ENCODE peak calls at places on chromosome 15, in seven cellular contexts. One of them, this sample, is unnamed.

GRCh38 chr15:40844543-40844981 is 714 bp downstream of the SPINT1 start:
- DNase-seq in Panc1: no peak
- DNase-seq in upper lobe of right lung: peak
- DNase-seq in body of pancreas: peak
- DNase-seq in AG09309: no peak
- DNase-seq in upper lobe of left lung: peak
- DNase-seq in astrocyte: no peak
- DNase-seq in this sample: no peak

GRCh38 chr15:33926260-33926659 is 42.0 kb upstream of the CHRM5 start:
- DNase-seq in upper lobe of right lung: no peak
- DNase-seq in astrocyte: no peak
- DNase-seq in upper lobe of left lung: no peak
- DNase-seq in AG09309: no peak
- DNase-seq in body of pancreas: no peak
- DNase-seq in Panc1: no peak
- DNase-seq in this sample: no peak

GRCh38 chr15:92149029-92149428 is 244.7 kb upstream of the ST8SIA2 start:
- DNase-seq in Panc1: no peak
- DNase-seq in astrocyte: no peak
- DNase-seq in body of pancreas: no peak
- DNase-seq in AG09309: peak
- DNase-seq in upper lobe of right lung: no peak
- DNase-seq in upper lobe of left lung: no peak
- DNase-seq in this sample: no peak

GRCh38 chr15:28262438-28262837 is 59.5 kb downstream of the HERC2 start:
- DNase-seq in AG09309: no peak
- DNase-seq in Panc1: no peak
- DNase-seq in upper lobe of left lung: no peak
- DNase-seq in body of pancreas: no peak
- DNase-seq in upper lobe of right lung: no peak
- DNase-seq in astrocyte: no peak
- DNase-seq in this sample: no peak

GRCh38 chr15:89075121-89075640 is 13.1 kb upstream of the ABHD2 start:
- DNase-seq in astrocyte: no peak
- DNase-seq in AG09309: no peak
- DNase-seq in body of pancreas: no peak
- DNase-seq in upper lobe of left lung: no peak
- DNase-seq in upper lobe of right lung: no peak
- DNase-seq in Panc1: no peak
- DNase-seq in this sample: peak

GRCh38 chr15:51107612-51108011 is 12.9 kb upstream of the TNFAIP8L3 start:
- DNase-seq in Panc1: no peak
- DNase-seq in body of pancreas: no peak
- DNase-seq in upper lobe of right lung: no peak
- DNase-seq in astrocyte: no peak
- DNase-seq in upper lobe of left lung: no peak
- DNase-seq in AG09309: no peak
- DNase-seq in this sample: no peak

GRCh38 chr15:92979011-92979701 is 79.0 kb downstream of the CHD2 start:
- DNase-seq in astrocyte: peak
- DNase-seq in upper lobe of right lung: no peak
- DNase-seq in AG09309: no peak
- DNase-seq in Panc1: peak
- DNase-seq in body of pancreas: no peak
- DNase-seq in upper lobe of left lung: no peak
- DNase-seq in this sample: no peak

GRCh38 chr15:70088887-70089691 is 8.6 kb downstream of the TLE3 start:
- DNase-seq in upper lobe of left lung: no peak
- DNase-seq in upper lobe of right lung: no peak
- DNase-seq in astrocyte: peak
- DNase-seq in Panc1: no peak
- DNase-seq in body of pancreas: no peak
- DNase-seq in AG09309: no peak
- DNase-seq in this sample: no peak

GRCh38 chr15:90086868-90087268 is 15.4 kb downstream of the IDH2 start:
- DNase-seq in upper lobe of right lung: peak
- DNase-seq in astrocyte: no peak
- DNase-seq in upper lobe of left lung: no peak
- DNase-seq in AG09309: no peak
- DNase-seq in body of pancreas: peak
- DNase-seq in Panc1: no peak
- DNase-seq in this sample: no peak

GRCh38 chr15:83653639-83654378 is at the start of gene ADAMTSL3:
- DNase-seq in upper lobe of right lung: peak
- DNase-seq in AG09309: no peak
- DNase-seq in Panc1: no peak
- DNase-seq in upper lobe of left lung: peak
- DNase-seq in astrocyte: peak
- DNase-seq in body of pancreas: peak
- DNase-seq in this sample: peak

DNA sequence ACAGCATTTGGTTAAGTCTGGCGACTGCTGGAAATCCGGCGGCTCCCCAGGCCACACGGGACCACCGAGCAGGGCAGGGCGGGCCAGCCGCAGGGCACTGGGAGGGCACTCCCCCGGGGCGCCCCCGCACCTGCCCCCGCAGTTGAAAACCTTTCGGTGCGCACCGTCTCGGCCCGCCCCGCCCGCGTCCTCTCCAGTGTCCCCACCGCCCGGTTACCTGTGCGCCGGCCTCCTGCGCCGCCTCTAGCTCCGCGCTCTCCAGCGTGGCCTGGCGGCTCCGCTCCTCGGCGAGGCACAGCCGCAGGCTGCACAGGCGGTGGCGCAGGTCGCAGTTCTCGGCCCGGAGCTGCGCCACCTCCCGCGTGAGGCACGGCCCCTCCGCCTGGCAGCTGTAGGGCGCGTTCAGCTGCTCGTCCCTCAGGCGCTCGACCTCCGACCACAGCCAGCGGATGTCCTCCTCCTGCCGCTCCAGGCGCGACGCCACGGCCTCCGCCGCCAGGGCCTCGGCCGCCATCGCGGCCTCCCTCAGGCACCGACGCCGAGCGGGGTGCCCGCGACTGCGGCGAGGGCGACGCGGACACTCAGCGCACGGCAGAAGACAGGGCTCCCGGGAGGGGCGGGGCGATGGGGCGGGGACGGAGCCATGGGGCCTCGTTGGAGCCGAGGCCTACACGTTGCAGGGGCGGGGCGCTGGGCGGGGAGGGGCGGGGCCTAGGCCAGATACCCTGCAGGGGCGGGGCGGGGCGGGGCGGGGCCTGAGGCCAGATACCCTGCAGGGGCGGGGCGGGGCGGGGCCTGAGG is at the start of gene TARS3:
- DNase-seq in upper lobe of right lung: peak
- DNase-seq in Panc1: peak
- DNase-seq in AG09309: peak
- DNase-seq in astrocyte: peak
- DNase-seq in upper lobe of left lung: peak
- DNase-seq in body of pancreas: peak
- DNase-seq in this sample: peak
- TF ChIP-seq CTCF in upper lobe of right lung: peak
- TF ChIP-seq CTCF in Panc1: peak
- TF ChIP-seq CTCF in AG09309: no peak
- TF ChIP-seq CTCF in astrocyte: no peak
- TF ChIP-seq CTCF in upper lobe of left lung: peak
- TF ChIP-seq CTCF in body of pancreas: no peak
- TF ChIP-seq CTCF in this sample: no peak

GRCh38 chr15:95323798-95324197 is 1006.7 kb upstream of the NR2F2 start:
- DNase-seq in Panc1: peak
- DNase-seq in upper lobe of left lung: no peak
- DNase-seq in upper lobe of right lung: no peak
- DNase-seq in astrocyte: no peak
- DNase-seq in AG09309: no peak
- DNase-seq in body of pancreas: no peak
- DNase-seq in this sample: no peak

GRCh38 chr15:95326689-95327525 is 1003.6 kb upstream of the NR2F2 start:
- DNase-seq in upper lobe of right lung: no peak
- DNase-seq in Panc1: no peak
- DNase-seq in AG09309: no peak
- DNase-seq in body of pancreas: peak
- DNase-seq in upper lobe of left lung: no peak
- DNase-seq in astrocyte: no peak
- DNase-seq in this sample: no peak

GRCh38 chr15:95324596-95325135 is 1005.8 kb upstream of the NR2F2 start:
- DNase-seq in Panc1: no peak
- DNase-seq in upper lobe of right lung: no peak
- DNase-seq in upper lobe of left lung: no peak
- DNase-seq in AG09309: no peak
- DNase-seq in astrocyte: no peak
- DNase-seq in body of pancreas: no peak
- DNase-seq in this sample: no peak

GRCh38 chr15:95327661-95328060 is 1002.8 kb upstream of the NR2F2 start:
- DNase-seq in upper lobe of left lung: no peak
- DNase-seq in AG09309: no peak
- DNase-seq in astrocyte: no peak
- DNase-seq in upper lobe of right lung: no peak
- DNase-seq in Panc1: no peak
- DNase-seq in body of pancreas: no peak
- DNase-seq in this sample: no peak

DNA sequence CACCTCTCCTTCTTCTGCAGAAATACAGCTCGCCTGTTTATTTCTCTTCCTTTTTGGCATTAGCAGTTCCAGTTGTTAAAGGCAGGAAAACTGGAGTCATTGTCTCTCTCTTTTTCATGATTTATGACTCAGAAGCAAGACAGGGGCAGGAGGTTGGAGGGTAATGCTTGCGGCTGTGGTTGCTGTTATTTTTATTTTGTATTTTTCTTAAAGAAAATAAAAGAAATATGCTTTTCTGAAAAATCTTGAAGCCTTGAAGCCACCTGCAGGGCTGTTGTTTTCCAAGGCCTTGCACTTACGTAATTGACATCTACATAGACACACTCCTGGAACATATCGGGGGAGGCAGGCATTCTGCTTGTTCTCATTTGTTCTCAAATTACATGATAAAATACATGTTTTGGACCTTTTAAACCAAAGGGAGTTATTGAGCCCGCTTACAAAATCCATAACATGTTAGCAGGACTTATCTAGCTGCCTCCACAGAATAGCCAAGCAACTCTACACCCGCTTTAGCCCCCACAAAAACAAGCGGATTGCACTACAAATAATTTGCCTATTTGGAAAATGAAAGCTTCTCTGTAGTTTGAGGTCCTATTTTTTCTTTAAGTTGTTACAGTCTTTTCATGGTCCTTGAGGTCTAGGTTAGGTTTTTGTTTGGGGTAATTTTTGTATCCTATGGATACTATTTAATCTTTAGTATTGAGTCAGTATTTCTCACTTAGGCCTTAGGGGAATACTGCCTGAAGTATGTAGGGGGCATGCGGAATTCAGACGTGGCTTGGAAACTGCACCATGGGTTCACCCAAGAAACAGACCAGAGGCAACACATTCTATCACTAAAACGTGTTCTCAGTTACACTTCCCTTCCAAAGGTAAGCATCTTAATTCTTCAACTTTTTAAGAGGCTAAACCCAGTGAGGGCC is 1004.5 kb upstream of the NR2F2 start:
- DNase-seq in body of pancreas: no peak
- DNase-seq in astrocyte: peak
- DNase-seq in upper lobe of right lung: no peak
- DNase-seq in AG09309: no peak
- DNase-seq in Panc1: no peak
- DNase-seq in upper lobe of left lung: no peak
- DNase-seq in this sample: no peak
- H3K4me3 ChIP-seq in body of pancreas: no peak
- H3K4me3 ChIP-seq in astrocyte: peak
- H3K4me3 ChIP-seq in upper lobe of right lung: peak
- H3K4me3 ChIP-seq in AG09309: no peak
- H3K4me3 ChIP-seq in Panc1: no peak
- H3K4me3 ChIP-seq in upper lobe of left lung: peak
- H3K4me3 ChIP-seq in this sample: no peak

GRCh38 chr15:60479361-60479684 is 381 bp upstream of the ICE2 start:
- DNase-seq in body of pancreas: no peak
- DNase-seq in Panc1: no peak
- DNase-seq in upper lobe of right lung: no peak
- DNase-seq in AG09309: no peak
- DNase-seq in upper lobe of left lung: no peak
- DNase-seq in astrocyte: no peak
- DNase-seq in this sample: no peak
- TF ChIP-seq CTCF in body of pancreas: no peak
- TF ChIP-seq CTCF in Panc1: no peak
- TF ChIP-seq CTCF in upper lobe of right lung: no peak
- TF ChIP-seq CTCF in AG09309: no peak
- TF ChIP-seq CTCF in upper lobe of left lung: no peak
- TF ChIP-seq CTCF in astrocyte: no peak
- TF ChIP-seq CTCF in this sample: no peak

GRCh38 chr15:24857094-24857437 is 97.7 kb upstream of the SNRPN start:
- DNase-seq in Panc1: no peak
- DNase-seq in upper lobe of right lung: no peak
- DNase-seq in upper lobe of left lung: no peak
- DNase-seq in body of pancreas: no peak
- DNase-seq in astrocyte: no peak
- DNase-seq in AG09309: no peak
- DNase-seq in this sample: no peak
- H3K4me3 ChIP-seq in Panc1: no peak
- H3K4me3 ChIP-seq in upper lobe of right lung: no peak
- H3K4me3 ChIP-seq in upper lobe of left lung: no peak
- H3K4me3 ChIP-seq in body of pancreas: no peak
- H3K4me3 ChIP-seq in astrocyte: peak
- H3K4me3 ChIP-seq in AG09309: no peak
- H3K4me3 ChIP-seq in this sample: no peak

DNA sequence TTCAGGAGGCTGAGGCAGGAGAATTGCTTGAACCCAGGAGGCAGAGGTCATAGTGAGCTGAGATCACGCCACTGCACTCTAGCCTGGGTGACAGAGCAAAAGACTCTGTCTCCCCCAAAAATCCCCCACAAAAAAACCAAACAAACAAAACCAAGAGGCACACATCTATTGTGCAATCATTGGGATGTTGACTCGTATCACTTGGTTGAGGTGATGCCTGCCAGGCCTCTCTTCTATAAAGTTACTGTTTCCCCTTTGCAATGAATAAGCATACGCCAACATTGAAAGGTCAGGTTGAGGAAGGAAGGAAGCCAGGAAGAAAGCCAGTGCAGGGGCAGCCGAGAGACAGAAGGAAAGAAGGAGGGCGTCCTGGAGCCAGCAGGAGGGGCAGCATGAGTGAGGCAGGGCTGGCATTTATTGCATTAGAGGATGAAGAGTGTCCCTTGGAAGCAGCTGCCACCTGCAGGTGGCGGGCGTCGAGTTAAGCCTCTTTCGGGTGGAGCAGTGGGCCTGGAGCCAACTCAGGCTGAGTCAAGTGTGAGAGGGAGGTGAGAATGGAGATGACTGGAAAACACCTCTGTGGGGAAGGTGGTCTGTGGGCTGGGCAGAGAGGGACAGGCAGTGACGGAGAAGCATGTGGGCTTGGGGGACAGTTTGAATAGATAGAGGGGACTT is 8.3 kb upstream of the CSPG4 start:
- DNase-seq in upper lobe of left lung: peak
- DNase-seq in body of pancreas: peak
- DNase-seq in astrocyte: peak
- DNase-seq in upper lobe of right lung: peak
- DNase-seq in Panc1: no peak
- DNase-seq in AG09309: no peak
- DNase-seq in this sample: no peak
- TF ChIP-seq CTCF in upper lobe of left lung: peak
- TF ChIP-seq CTCF in body of pancreas: no peak
- TF ChIP-seq CTCF in astrocyte: no peak
- TF ChIP-seq CTCF in upper lobe of right lung: peak
- TF ChIP-seq CTCF in Panc1: peak
- TF ChIP-seq CTCF in AG09309: no peak
- TF ChIP-seq CTCF in this sample: no peak